ENCODE peak calls at places on chromosomes 5 and 9, in seven cellular contexts. I, J, H, W, G, S and F are unnamed samples.

GRCh38 chr5:169344629-169345028 is 43.7 kb upstream of the SLIT3 start:
- DNase-seq in I (no peak), J (no peak), H (no peak), W (no peak), G (no peak), S (no peak), F (no peak)

GRCh38 chr9:122394265-122395242 is 23.7 kb downstream of the PTGS1 start:
- DNase-seq in I (no peak), J (no peak), H (no peak), W (no peak), G (no peak), S (no peak), F (no peak)

GRCh38 chr5:86070719-86071118 is 547.0 kb upstream of the COX7C start:
- DNase-seq in I (no peak), J (no peak), H (no peak), W (no peak), G (no peak), S (no peak), F (no peak)

GRCh38 chr5:98064118-98064517 is 709.3 kb upstream of the RGMB start:
- DNase-seq in I (no peak), J (no peak), H (no peak), W (no peak), G (no peak), S (no peak), F (no peak)

GRCh38 chr5:58259685-58260152 is 200.2 kb downstream of the PLK2 start:
- DNase-seq in I (peak), J (peak), H (no peak), W (no peak), G (no peak), S (no peak), F (no peak)

GRCh38 chr5:139382371-139382770 is 726 bp downstream of the SLC23A1 start:
- DNase-seq in I (no peak), J (no peak), H (no peak), W (no peak), G (no peak), S (no peak), F (no peak)

GRCh38 chr5:145958463-145958862 is 22.1 kb downstream of the SH3RF2 start:
- DNase-seq in I (no peak), J (no peak), H (no peak), W (no peak), G (no peak), S (no peak), F (no peak)

GRCh38 chr9:115063058-115063850 is 54.7 kb downstream of the TNC start:
- DNase-seq in I (no peak), J (no peak), H (no peak), W (no peak), G (no peak), S (no peak), F (no peak)

GRCh38 chr5:10441992-10442435 is 335 bp downstream of the ROPN1L start:
- DNase-seq in I (no peak), J (peak), H (peak), W (no peak), G (peak), S (no peak), F (peak)

GRCh38 chr9:20804476-20805253 is 120.6 kb downstream of the FOCAD start:
- DNase-seq in I (no peak), J (no peak), H (no peak), W (no peak), G (no peak), S (no peak), F (no peak)

GRCh38 chr5:94847019-94847418 is 228.6 kb downstream of the SLF1 start:
- DNase-seq in I (no peak), J (no peak), H (no peak), W (no peak), G (no peak), S (no peak), F (no peak)

GRCh38 chr9:88590558-88591146 is 55.7 kb downstream of the NXNL2 start:
- DNase-seq in I (peak), J (peak), H (no peak), W (no peak), G (peak), S (no peak), F (no peak)

GRCh38 chr9:126708178-126708577 is 94.5 kb downstream of the LMX1B start:
- DNase-seq in I (no peak), J (no peak), H (no peak), W (no peak), G (peak), S (no peak), F (no peak)

GRCh38 chr9:69753830-69754229 is 6.0 kb downstream of the PTAR1 start:
- DNase-seq in I (no peak), J (no peak), H (no peak), W (no peak), G (no peak), S (no peak), F (no peak)

GRCh38 chr5:129460121-129460950 is at the start of gene ADAMTS19:
- DNase-seq in I (peak), J (peak), H (no peak), W (peak), G (peak), S (no peak), F (no peak)

GRCh38 chr5:36459191-36460135 is 146.9 kb upstream of the SLC1A3 start:
- DNase-seq in I (peak), J (no peak), H (no peak), W (no peak), G (no peak), S (no peak), F (no peak)

GRCh38 chr9:123107639-123108285 is 74.3 kb downstream of the GPR21 start:
- DNase-seq in I (no peak), J (no peak), H (no peak), W (no peak), G (no peak), S (no peak), F (no peak)

GRCh38 chr5:140690376-140690932 is 716 bp downstream of the HARS1 start:
- DNase-seq in I (no peak), J (no peak), H (no peak), W (no peak), G (no peak), S (no peak), F (no peak)

GRCh38 chr9:131605770-131606590 is 60.7 kb downstream of the PRRT1B start:
- DNase-seq in I (peak), J (peak), H (no peak), W (no peak), G (no peak), S (no peak), F (no peak)

GRCh38 chr5:150122158-150122510 is 33.5 kb downstream of the PDGFRB start:
- DNase-seq in I (peak), J (peak), H (no peak), W (no peak), G (no peak), S (no peak), F (no peak)

GRCh38 chr5:107012371-107012770 is 658.4 kb downstream of the EFNA5 start:
- DNase-seq in I (no peak), J (no peak), H (no peak), W (no peak), G (no peak), S (no peak), F (no peak)